ENCODE peak calls at places on chromosomes 11 and 22, in four cellular contexts. One of them, this sample, is unnamed.

GRCh38 chr11:126647735-126648134 is 292.2 kb downstream of the ST3GAL4 start:
- DNase-seq in retinal pigment epithelial cell: peak; percentile 48
- DNase-seq in A549: peak; percentile 62
- DNase-seq in ascending aorta: no peak
- DNase-seq in this sample: no peak

GRCh38 chr22:39215430-39216142 is 29.2 kb downstream of the PDGFB start:
- DNase-seq in retinal pigment epithelial cell: no peak
- DNase-seq in A549: peak; percentile 27
- DNase-seq in ascending aorta: no peak
- DNase-seq in this sample: peak; percentile 45

GRCh38 chr22:49626361-49627216 is 201.1 kb downstream of the BRD1 start:
- DNase-seq in retinal pigment epithelial cell: no peak
- DNase-seq in A549: no peak
- DNase-seq in ascending aorta: no peak
- DNase-seq in this sample: no peak

GRCh38 chr22:43090130-43090789 is 1.1 kb upstream of the TTLL1 start:
- DNase-seq in retinal pigment epithelial cell: peak; percentile 39
- DNase-seq in A549: peak; percentile 93
- DNase-seq in ascending aorta: no peak
- DNase-seq in this sample: peak; percentile 63

GRCh38 chr11:121293276-121293569 is 652 bp downstream of the SC5D start:
- DNase-seq in retinal pigment epithelial cell: no peak
- DNase-seq in A549: no peak
- DNase-seq in ascending aorta: no peak
- DNase-seq in this sample: no peak

GRCh38 chr22:48675141-48675827 is 1152.4 kb downstream of the BRD1 start:
- DNase-seq in retinal pigment epithelial cell: no peak
- DNase-seq in A549: no peak
- DNase-seq in ascending aorta: no peak
- DNase-seq in this sample: no peak

GRCh38 chr11:8766043-8766992 is 83.7 kb downstream of the RPL27A start:
- DNase-seq in retinal pigment epithelial cell: no peak
- DNase-seq in A549: no peak
- DNase-seq in ascending aorta: no peak
- DNase-seq in this sample: no peak

GRCh38 chr22:28425211-28425610 is 254.4 kb downstream of the TTC28 start:
- DNase-seq in retinal pigment epithelial cell: no peak
- DNase-seq in A549: peak; percentile 25
- DNase-seq in ascending aorta: no peak
- DNase-seq in this sample: no peak

GRCh38 chr11:57387284-57388030 is 3.0 kb downstream of the PRG2 start:
- DNase-seq in retinal pigment epithelial cell: no peak
- DNase-seq in A549: peak; percentile 25
- DNase-seq in ascending aorta: no peak
- DNase-seq in this sample: peak; percentile 23

GRCh38 chr11:69152748-69153446 is 2.8 kb upstream of the SMIM38 start:
- DNase-seq in retinal pigment epithelial cell: no peak
- DNase-seq in A549: no peak
- DNase-seq in ascending aorta: no peak
- DNase-seq in this sample: no peak

GRCh38 chr11:132033051-132033450 is 662.6 kb downstream of the NTM start:
- DNase-seq in retinal pigment epithelial cell: no peak
- DNase-seq in A549: no peak
- DNase-seq in ascending aorta: no peak
- DNase-seq in this sample: no peak

GRCh38 chr22:29600846-29601245 is 2.6 kb upstream of the NF2 start:
- DNase-seq in retinal pigment epithelial cell: no peak
- DNase-seq in A549: no peak
- DNase-seq in ascending aorta: no peak
- DNase-seq in this sample: no peak

GRCh38 chr11:101915811-101916291 is 471 bp downstream of the ANGPTL5 start:
- DNase-seq in retinal pigment epithelial cell: no peak
- DNase-seq in A549: peak; percentile 45
- DNase-seq in ascending aorta: no peak
- DNase-seq in this sample: no peak

GRCh38 chr22:29351042-29351441 is 35.5 kb upstream of the RASL10A start:
- DNase-seq in retinal pigment epithelial cell: no peak
- DNase-seq in A549: no peak
- DNase-seq in ascending aorta: no peak
- DNase-seq in this sample: peak; percentile 71

GRCh38 chr11:46350695-46351094 is 3.4 kb downstream of the DGKZ start:
- DNase-seq in retinal pigment epithelial cell: no peak
- DNase-seq in A549: no peak
- DNase-seq in ascending aorta: no peak
- DNase-seq in this sample: no peak

GRCh38 chr22:23166038-23166831 is 14.1 kb upstream of the BCR start:
- DNase-seq in retinal pigment epithelial cell: no peak
- DNase-seq in A549: no peak
- DNase-seq in ascending aorta: no peak
- DNase-seq in this sample: no peak

GRCh38 chr11:103789957-103790356 is 246.5 kb upstream of the DDI1 start:
- DNase-seq in retinal pigment epithelial cell: no peak
- DNase-seq in A549: no peak
- DNase-seq in ascending aorta: no peak
- DNase-seq in this sample: no peak

GRCh38 chr11:116534270-116534975 is 238.4 kb downstream of the BUD13 start:
- DNase-seq in retinal pigment epithelial cell: no peak
- DNase-seq in A549: no peak
- DNase-seq in ascending aorta: no peak
- DNase-seq in this sample: no peak

GRCh38 chr11:122690801-122691649 is 35.5 kb downstream of the UBASH3B start:
- DNase-seq in retinal pigment epithelial cell: no peak
- DNase-seq in A549: no peak
- DNase-seq in ascending aorta: no peak
- DNase-seq in this sample: no peak
- H3K4me3 ChIP-seq in retinal pigment epithelial cell: no peak overlapping the region
- H3K4me3 ChIP-seq in A549: no peak overlapping the region
- H3K4me3 ChIP-seq in ascending aorta: no peak overlapping the region
- H3K4me3 ChIP-seq in this sample: no peak overlapping the region

GRCh38 chr11:73374130-73374529 is 2.1 kb upstream of the RELT start:
- DNase-seq in retinal pigment epithelial cell: no peak
- DNase-seq in A549: no peak
- DNase-seq in ascending aorta: no peak
- DNase-seq in this sample: no peak

GRCh38 chr11:73375830-73376167 is 400 bp upstream of the RELT start:
- DNase-seq in retinal pigment epithelial cell: no peak
- DNase-seq in A549: no peak
- DNase-seq in ascending aorta: no peak
- DNase-seq in this sample: no peak

GRCh38 chr11:73376803-73377629 is 817 bp downstream of the RELT start:
- DNase-seq in retinal pigment epithelial cell: no peak
- DNase-seq in A549: peak; percentile 83
- DNase-seq in ascending aorta: peak; percentile 61
- DNase-seq in this sample: peak; percentile 34

GRCh38 chr11:73376168-73376802 is at the start of gene RELT:
- DNase-seq in retinal pigment epithelial cell: peak; percentile 62
- DNase-seq in A549: peak; percentile 91
- DNase-seq in ascending aorta: peak; percentile 50
- DNase-seq in this sample: peak; percentile 88

DNA sequence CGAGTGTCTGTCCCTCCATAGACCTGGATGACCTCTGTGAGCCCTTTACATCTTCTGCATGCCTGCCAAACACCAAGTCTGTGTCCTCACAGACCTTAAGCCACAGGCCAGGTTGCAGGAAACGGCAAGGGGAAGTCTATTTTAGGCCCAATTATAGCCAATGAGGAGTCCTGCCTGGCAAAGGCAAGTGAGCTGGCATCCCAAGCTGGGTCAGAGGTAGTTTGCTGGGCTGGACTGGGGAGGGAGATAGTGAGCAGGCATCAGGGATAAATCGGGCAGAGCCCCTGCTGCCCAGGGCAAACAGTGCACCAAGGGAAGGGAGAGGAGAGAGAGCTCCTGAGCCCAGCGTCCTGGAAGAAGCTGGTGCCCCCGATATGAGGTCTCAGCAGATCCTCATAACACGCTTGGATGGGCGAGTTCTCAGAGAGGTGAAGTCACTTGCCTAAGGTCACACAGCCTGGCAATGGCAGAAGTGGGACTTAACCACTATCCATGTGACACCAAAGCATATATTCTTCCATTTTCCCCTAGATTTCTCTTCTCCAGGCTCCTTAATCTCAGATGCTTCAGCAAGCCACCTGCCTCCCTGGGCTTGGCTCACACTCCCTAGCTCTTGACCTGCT is 3.7 kb upstream of the RELT start:
- DNase-seq in retinal pigment epithelial cell: no peak
- DNase-seq in A549: peak; percentile 48
- DNase-seq in ascending aorta: no peak
- DNase-seq in this sample: no peak
- TF ChIP-seq CTCF in retinal pigment epithelial cell: peak; percentile 52
- TF ChIP-seq CTCF in A549: no peak
- TF ChIP-seq CTCF in ascending aorta: peak; percentile 40
- TF ChIP-seq CTCF in this sample: no peak

DNA sequence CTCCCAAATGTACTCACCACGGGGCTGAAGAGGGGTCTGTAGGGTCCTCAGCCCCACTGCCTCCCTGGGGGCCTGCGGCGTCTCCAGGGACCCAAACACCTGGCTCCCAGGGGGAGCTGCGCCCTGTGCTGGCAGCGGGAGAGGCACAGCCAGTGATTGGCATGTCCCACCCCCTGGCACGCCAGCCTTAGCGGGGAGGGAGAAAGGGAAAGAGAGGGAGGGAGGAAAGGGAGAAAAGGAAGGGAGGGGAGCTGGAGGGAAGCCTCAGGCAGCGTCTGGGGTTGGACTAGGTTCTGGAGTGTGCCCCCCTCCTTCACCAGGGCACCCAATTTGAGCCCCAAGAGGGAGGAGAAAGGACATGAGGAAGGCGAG is at the start of gene CHRM1:
- DNase-seq in retinal pigment epithelial cell: no peak
- DNase-seq in A549: no peak
- DNase-seq in ascending aorta: no peak
- DNase-seq in this sample: peak; percentile 48
- H3K4me3 ChIP-seq in retinal pigment epithelial cell: no peak within 1 kb of the TSS
- H3K4me3 ChIP-seq in A549: peak within 1 kb of the TSS; percentile 16
- H3K4me3 ChIP-seq in ascending aorta: no peak within 1 kb of the TSS
- H3K4me3 ChIP-seq in this sample: no peak within 1 kb of the TSS

DNA sequence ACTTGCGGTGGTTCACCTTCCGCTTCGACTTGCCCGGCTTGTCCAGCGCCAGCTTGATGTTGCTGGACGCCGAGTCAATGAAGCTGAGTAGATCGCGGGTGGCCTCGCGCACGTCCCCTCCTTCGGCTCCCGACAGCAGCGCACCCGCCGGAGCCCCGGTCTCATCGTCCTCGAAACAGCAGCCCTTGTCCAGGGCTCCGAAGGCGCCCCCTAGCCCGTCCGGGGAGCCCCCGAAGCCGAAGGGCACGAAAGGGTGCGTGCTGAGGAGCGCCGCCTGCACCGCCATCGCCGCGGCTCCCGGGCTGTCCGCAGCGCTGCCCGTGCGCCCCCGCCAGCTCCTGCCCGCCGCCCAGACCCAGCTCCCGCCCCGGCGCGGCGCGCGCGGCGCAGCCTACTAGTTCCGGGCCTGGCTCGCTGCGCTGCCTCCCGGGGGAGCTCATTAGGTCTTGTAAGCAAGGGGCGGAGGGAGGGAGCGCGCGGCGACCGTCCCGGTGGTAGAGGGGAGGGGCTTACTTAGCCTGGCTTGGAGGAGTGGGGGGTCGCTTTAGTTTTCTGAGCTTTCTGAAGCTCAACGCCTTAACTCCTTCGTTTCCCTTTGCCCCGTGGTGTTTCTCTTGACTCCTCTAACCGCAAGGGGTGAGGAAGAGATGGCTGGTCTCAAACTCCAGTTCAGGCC is at the start of gene FAM181B:
- DNase-seq in retinal pigment epithelial cell: no peak
- DNase-seq in A549: peak; percentile 32
- DNase-seq in ascending aorta: no peak
- DNase-seq in this sample: peak; percentile 70
- TF ChIP-seq CTCF in retinal pigment epithelial cell: peak; percentile 7
- TF ChIP-seq CTCF in A549: no peak
- TF ChIP-seq CTCF in ascending aorta: no peak
- TF ChIP-seq CTCF in this sample: no peak

GRCh38 chr11:36056160-36056751 is 112.4 kb downstream of the LDLRAD3 start:
- DNase-seq in retinal pigment epithelial cell: no peak
- DNase-seq in A549: peak; percentile 38
- DNase-seq in ascending aorta: no peak
- DNase-seq in this sample: peak; percentile 48
- H3K4me3 ChIP-seq in retinal pigment epithelial cell: no peak overlapping the region
- H3K4me3 ChIP-seq in A549: no peak overlapping the region
- H3K4me3 ChIP-seq in ascending aorta: no peak overlapping the region
- H3K4me3 ChIP-seq in this sample: no peak overlapping the region

DNA sequence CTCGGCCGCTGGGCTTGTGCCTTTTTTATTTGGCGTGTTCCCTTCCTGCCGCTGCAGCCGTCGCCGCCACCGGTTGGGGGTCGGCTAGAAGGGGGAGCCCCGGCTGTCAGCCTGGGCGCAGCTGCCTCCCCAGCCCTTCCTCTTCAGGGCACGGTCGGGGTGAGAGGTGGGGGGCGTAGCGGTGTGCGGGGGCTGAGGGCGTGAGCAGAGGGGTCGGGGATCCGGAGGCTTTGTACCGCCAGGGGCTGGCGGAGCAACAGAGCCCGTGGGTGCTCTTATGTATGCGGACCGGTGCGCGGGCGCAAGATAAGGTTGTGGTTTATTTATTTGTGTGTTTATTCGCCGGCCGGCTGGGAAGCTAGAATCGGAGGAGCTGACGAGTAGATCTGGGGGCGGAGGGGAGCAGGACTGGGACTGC is 482 bp downstream of the ZBTB16 start:
- DNase-seq in retinal pigment epithelial cell: no peak
- DNase-seq in A549: peak; percentile 29
- DNase-seq in ascending aorta: no peak
- DNase-seq in this sample: peak; percentile 56
- TF ChIP-seq CTCF in retinal pigment epithelial cell: no peak
- TF ChIP-seq CTCF in A549: no peak
- TF ChIP-seq CTCF in ascending aorta: no peak
- TF ChIP-seq CTCF in this sample: peak; percentile 37

This sample was measured in body of pancreas.